ENCODE peak calls at places on chromosome 6, in four cellular contexts. Y is A549, T is HepG2, K is K562. G is an unnamed sample.

GRCh38 chr6:130997061-130997753 is 65.8 kb downstream of the EPB41L2 start:
- DNase-seq in Y (no peak), T (no peak), K (no peak), G (no peak)

GRCh38 chr6:9467746-9468145 is 947.1 kb downstream of the TFAP2A start:
- DNase-seq in Y (no peak), T (no peak), K (no peak), G (no peak)

GRCh38 chr6:152110878-152111820 is 303.7 kb downstream of the ESR1 start:
- DNase-seq in Y (no peak), T (no peak), K (no peak), G (no peak)

GRCh38 chr6:118739976-118740771 is 88.8 kb upstream of the CEP85L start:
- DNase-seq in Y (no peak), T (no peak), K (no peak), G (no peak)

GRCh38 chr6:10626154-10626741 is 68.2 kb downstream of the C6orf52 start:
- DNase-seq in Y (no peak), T (no peak), K (no peak), G (no peak)

GRCh38 chr6:147970970-147971369 is 371.7 kb upstream of the SASH1 start:
- DNase-seq in Y (no peak), T (peak), K (no peak), G (no peak)

GRCh38 chr6:70221025-70221714 is 81.7 kb downstream of the COL9A1 start:
- DNase-seq in Y (peak), T (peak), K (peak), G (no peak)

GRCh38 chr6:132813173-132813856 is 1.1 kb upstream of the RPS12 start:
- DNase-seq in Y (no peak), T (peak), K (peak), G (peak)

GRCh38 chr6:127690092-127690491 is 113.1 kb downstream of the C6orf58 start:
- DNase-seq in Y (peak), T (no peak), K (no peak), G (no peak)

GRCh38 chr6:77463881-77464867 is 883 bp upstream of the HTR1B start:
- DNase-seq in Y (no peak), T (no peak), K (no peak), G (peak)

GRCh38 chr6:36760685-36761435 is 63.2 kb downstream of the RAB44 start:
- DNase-seq in Y (no peak), T (no peak), K (no peak), G (no peak)

GRCh38 chr6:8193541-8193940 is 91.2 kb upstream of the EEF1E1 start:
- DNase-seq in Y (no peak), T (no peak), K (no peak), G (no peak)

GRCh38 chr6:30964075-30964474 is 19.4 kb upstream of the MUC21 start:
- DNase-seq in Y (no peak), T (no peak), K (no peak), G (no peak)

GRCh38 chr6:116459927-116460326 is 1.2 kb upstream of the CALHM6 start:
- DNase-seq in Y (no peak), T (no peak), K (no peak), G (no peak)

GRCh38 chr6:137903274-137903932 is 36.3 kb downstream of the TNFAIP3 start:
- DNase-seq in Y (no peak), T (no peak), K (no peak), G (no peak)

GRCh38 chr6:131430531-131430930 is 142.5 kb upstream of the ARG1 start:
- DNase-seq in Y (no peak), T (no peak), K (no peak), G (no peak)

GRCh38 chr6:139748353-139749146 is 374.1 kb upstream of the CITED2 start:
- DNase-seq in Y (no peak), T (peak), K (peak), G (no peak)

GRCh38 chr6:36692861-36693702 is 4.5 kb upstream of the RAB44 start:
- DNase-seq in Y (no peak), T (no peak), K (no peak), G (no peak)

GRCh38 chr6:35469711-35470662 is 1.8 kb downstream of the RPL10A start:
- DNase-seq in Y (no peak), T (peak), K (peak), G (no peak)

GRCh38 chr6:170134077-170135040 is 156.5 kb downstream of the DLL1 start:
- DNase-seq in Y (no peak), T (no peak), K (no peak), G (no peak)

GRCh38 chr6:113351183-113351834 is 505.8 kb upstream of the MARCKS start:
- DNase-seq in Y (no peak), T (no peak), K (no peak), G (no peak)

GRCh38 chr6:168130683-168131371 is 51.8 kb upstream of the FRMD1 start:
- DNase-seq in Y (no peak), T (no peak), K (no peak), G (no peak)

GRCh38 chr6:22467645-22468044 is 101.7 kb upstream of the HDGFL1 start:
- DNase-seq in Y (no peak), T (no peak), K (no peak), G (no peak)

GRCh38 chr6:48606618-48607017 is 495.6 kb upstream of the PTCHD4 start:
- DNase-seq in Y (no peak), T (no peak), K (no peak), G (no peak)

DNA sequence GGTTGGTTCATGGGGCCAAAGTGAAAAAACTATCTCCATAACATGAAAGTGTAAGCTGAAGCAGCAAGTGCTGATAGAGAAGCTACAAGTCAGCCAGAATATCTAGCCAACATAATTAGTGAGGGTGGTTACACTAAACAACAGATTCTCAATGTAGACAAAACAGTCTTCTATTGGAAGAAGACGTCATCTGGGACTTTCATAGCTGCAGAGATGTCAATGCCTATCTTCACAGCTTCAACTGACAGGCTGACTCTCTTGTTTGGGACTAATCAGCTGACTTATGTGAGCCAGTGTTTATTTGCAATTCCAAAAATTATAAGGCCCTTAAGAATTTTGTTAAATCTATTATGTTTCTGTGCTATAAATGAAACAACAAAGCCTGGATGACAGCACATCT is 63.2 kb downstream of the GMDS start:
- DNase-seq in Y (no peak), T (no peak), K (no peak), G (no peak)
- TF ChIP-seq HMGXB4 in Y (no peak), T (no peak), K (no peak), G (no peak)

GRCh38 chr6:112122758-112123157 is 35.4 kb downstream of the FAM229B start:
- DNase-seq in Y (no peak), T (no peak), K (no peak), G (no peak)

GRCh38 chr6:112130878-112131277 is 43.5 kb downstream of the FAM229B start:
- DNase-seq in Y (no peak), T (no peak), K (no peak), G (no peak)

DNA sequence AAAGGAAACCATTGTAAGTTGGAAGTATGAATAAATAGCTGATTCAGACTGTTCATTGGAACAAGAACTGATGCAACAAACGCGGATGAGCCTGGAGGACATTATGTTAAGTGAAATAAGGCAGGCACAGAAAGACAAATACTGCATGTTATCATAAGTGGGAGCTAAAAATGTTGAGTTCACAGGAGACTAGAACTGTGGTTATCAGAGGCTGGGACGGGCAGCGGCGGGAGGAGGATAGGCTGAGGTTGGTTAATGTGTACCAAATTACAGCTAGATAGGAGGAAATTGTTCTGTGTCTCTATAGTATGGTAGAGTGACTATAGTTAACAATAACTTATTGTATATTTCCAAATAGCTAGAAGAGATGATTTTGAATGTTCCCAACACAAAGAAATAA is 40.8 kb downstream of the FAM229B start:
- DNase-seq in Y (no peak), T (no peak), K (no peak), G (no peak)
- TF ChIP-seq HMGXB4 in Y (no peak), T (no peak), K (no peak), G (no peak)

GRCh38 chr6:166464068-166464410 is 81.3 kb upstream of the MPC1 start:
- DNase-seq in Y (no peak), T (no peak), K (no peak), G (no peak)

GRCh38 chr6:166467436-166468000 is 84.8 kb upstream of the MPC1 start:
- DNase-seq in Y (no peak), T (no peak), K (no peak), G (no peak)

GRCh38 chr6:166464418-166465400 is 82.0 kb upstream of the MPC1 start:
- DNase-seq in Y (no peak), T (no peak), K (no peak), G (no peak)

GRCh38 chr6:166465671-166466087 is 82.9 kb upstream of the MPC1 start:
- DNase-seq in Y (peak), T (no peak), K (peak), G (no peak)

GRCh38 chr6:166466178-166467122 is 83.7 kb upstream of the MPC1 start:
- DNase-seq in Y (no peak), T (no peak), K (no peak), G (no peak)
- TF ChIP-seq HMGXB4 in Y (no peak), T (no peak), K (no peak), G (no peak)

GRCh38 chr6:157571269-157571668 is 190.3 kb downstream of the ZDHHC14 start:
- DNase-seq in Y (no peak), T (no peak), K (no peak), G (no peak)

GRCh38 chr6:157571995-157572394 is 191.0 kb downstream of the ZDHHC14 start:
- DNase-seq in Y (no peak), T (no peak), K (no peak), G (no peak)

GRCh38 chr6:157576621-157577390 is 195.8 kb downstream of the ZDHHC14 start:
- DNase-seq in Y (no peak), T (no peak), K (no peak), G (no peak)

GRCh38 chr6:157575436-157576145 is 194.6 kb downstream of the ZDHHC14 start:
- DNase-seq in Y (no peak), T (no peak), K (no peak), G (no peak)

GRCh38 chr6:157574851-157575424 is 193.9 kb downstream of the ZDHHC14 start:
- DNase-seq in Y (no peak), T (no peak), K (no peak), G (no peak)
- TF ChIP-seq HMGXB4 in Y (no peak), T (no peak), K (no peak), G (no peak)

DNA sequence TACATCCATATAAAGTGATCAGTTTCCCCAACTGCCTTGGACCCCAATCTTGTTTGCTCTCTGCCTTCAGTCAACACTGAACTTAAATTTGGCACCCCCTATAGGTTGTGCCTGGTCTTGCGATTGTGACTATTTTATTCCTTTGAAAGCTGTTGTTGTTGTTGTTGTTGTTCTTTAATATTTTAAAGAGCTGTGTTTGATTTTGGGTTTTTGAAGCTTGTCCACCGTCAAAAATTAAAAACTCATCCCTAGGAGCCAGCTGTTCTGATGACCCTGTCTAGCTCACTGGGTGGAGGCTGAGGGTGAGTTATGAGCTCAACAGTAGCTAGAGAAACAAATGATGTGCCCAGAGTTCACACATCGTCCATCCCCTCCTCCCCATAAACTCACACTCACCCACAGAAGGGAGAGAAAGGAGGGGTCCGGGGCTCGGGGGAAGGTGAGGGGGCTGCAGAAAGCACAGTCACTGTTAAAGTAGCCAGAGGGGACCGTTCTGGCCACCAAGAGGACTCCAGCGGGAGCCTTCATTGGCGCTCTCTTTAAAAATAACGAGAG is 4.0 kb downstream of the SIM1 start:
- DNase-seq in Y (peak), T (no peak), K (peak), G (peak)
- TF ChIP-seq HMGXB4 in Y (no peak), T (no peak), K (no peak), G (no peak)

GRCh38 chr6:28400122-28400451 is 540 bp upstream of the ZSCAN12 start:
- DNase-seq in Y (no peak), T (no peak), K (no peak), G (no peak)

GRCh38 chr6:28390688-28391087 is 8.9 kb downstream of the ZSCAN12 start:
- DNase-seq in Y (no peak), T (no peak), K (no peak), G (no peak)

GRCh38 chr6:28395918-28396317 is 3.6 kb downstream of the ZSCAN12 start:
- DNase-seq in Y (no peak), T (no peak), K (no peak), G (no peak)

GRCh38 chr6:28399370-28400121 is at the start of gene ZSCAN12:
- DNase-seq in Y (peak), T (peak), K (peak), G (peak)

DNA sequence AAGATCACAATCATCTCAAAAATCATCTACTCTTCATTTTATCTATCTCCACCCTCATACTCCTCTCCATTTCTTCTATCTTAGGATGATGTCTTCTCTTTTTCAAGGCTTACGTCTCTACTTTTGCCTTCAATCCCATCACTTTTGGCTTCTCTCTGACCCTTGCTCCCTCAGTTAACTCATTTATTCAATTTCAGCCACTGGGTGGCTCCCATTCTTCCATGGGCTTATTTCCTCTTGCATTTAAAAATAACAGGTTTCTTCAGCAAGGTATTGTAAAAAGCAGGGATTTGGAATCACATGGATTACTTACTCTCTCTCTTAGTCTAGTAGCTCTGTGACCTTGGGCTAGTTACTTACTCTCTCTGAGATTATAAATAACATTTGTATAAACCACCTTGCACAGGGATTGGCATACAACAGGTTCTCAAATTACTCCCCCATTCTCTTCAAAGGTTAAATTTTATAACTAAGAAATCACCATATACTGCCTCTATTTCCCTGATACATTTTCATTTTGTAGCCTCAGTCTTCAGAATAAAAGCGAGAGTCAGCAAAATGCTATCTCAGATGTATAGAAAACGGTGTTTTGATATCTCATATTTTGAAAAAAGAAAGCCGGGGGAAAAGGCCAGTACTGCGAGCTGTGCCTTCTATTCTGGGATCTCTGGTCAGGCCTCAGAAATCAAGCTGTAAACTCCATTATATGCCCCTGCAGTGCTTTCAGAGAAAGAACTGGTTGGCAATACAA is 5.5 kb downstream of the ZSCAN12 start:
- DNase-seq in Y (no peak), T (peak), K (peak), G (no peak)
- TF ChIP-seq HMGXB4 in Y (no peak), T (no peak), K (no peak), G (no peak)

GRCh38 chr6:7173843-7174503 is 66.2 kb downstream of the RREB1 start:
- DNase-seq in Y (no peak), T (no peak), K (peak), G (peak)

GRCh38 chr6:7175463-7175862 is 67.7 kb downstream of the RREB1 start:
- DNase-seq in Y (no peak), T (no peak), K (no peak), G (no peak)

GRCh38 chr6:7178280-7178679 is 70.5 kb downstream of the RREB1 start:
- DNase-seq in Y (no peak), T (no peak), K (no peak), G (no peak)

GRCh38 chr6:7172605-7173185 is 64.9 kb downstream of the RREB1 start:
- DNase-seq in Y (no peak), T (no peak), K (no peak), G (no peak)

DNA sequence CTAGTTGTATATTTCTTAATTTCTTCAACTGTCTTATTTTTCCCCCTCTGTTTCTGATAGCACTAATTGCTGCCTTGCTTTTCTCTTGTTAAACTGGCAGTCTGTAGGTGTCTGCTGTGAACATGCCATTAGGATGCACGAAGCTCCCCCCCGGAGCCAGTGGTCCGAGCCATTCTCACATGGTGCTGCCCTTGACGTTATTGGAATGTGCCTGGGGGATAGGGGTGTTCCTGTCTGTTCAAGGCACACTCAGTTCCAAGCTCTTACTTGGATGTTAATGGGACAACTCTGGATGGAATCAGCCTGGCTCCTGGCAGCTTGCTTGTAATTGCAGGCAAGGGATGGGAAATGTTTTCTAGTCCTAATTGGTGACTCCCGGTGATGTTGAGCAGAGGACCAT is 68.4 kb downstream of the RREB1 start:
- DNase-seq in Y (no peak), T (no peak), K (no peak), G (peak)
- TF ChIP-seq HMGXB4 in Y (no peak), T (no peak), K (no peak), G (no peak)

GRCh38 chr6:155077331-155077730 is 82.2 kb downstream of the TIAM2 start:
- DNase-seq in Y (no peak), T (no peak), K (no peak), G (no peak)
- TF ChIP-seq HMGXB4 in Y (no peak), T (no peak), K (no peak), G (no peak)

GRCh38 chr6:53373638-53374037 is 24.9 kb upstream of the ELOVL5 start:
- DNase-seq in Y (no peak), T (no peak), K (no peak), G (no peak)
- TF ChIP-seq HMGXB4 in Y (no peak), T (no peak), K (no peak), G (no peak)

DNA sequence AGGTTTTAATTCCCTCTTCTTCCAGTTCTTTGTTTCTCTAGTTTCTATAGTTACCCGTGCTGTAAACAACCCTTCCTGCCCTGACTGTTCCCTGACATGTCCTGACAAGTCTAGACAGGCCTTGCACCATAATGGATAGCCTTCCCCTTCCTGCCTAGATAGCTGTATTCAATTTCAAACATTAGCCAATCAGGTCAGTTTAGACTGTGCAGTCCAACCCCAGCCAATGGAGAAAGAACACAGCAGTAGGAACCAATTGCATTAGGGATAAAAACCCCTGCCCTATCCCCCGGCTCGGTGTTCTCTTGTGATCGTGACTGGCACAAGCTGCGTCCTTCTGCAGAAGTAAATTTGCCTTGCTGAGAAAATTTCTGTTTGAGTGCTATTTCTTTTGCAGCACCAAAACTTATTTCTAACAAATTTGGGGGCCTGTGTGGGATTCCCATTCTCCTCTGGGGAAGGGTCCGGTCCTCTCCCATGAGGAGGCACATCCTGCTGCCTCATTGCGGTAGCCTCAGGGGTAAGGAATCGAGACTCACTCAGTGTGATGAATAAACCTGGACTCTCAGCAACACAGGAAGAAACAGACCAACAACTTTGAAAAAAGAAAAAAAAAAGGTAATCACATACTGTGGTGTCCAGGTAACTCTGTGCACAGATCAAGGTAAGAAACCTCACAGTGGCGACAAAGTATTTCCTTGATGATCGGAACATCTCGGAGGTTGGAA is 248.7 kb upstream of the ECI2 start:
- DNase-seq in Y (no peak), T (no peak), K (no peak), G (no peak)
- TF ChIP-seq HMGXB4 in Y (no peak), T (no peak), K (no peak), G (no peak)